ENCODE peak calls at places on chromosomes 6 and 20, in ten cellular contexts. One of them, this sample, is unnamed. For H3K4me1, the result is how much of the 10 kb centered on the place peaks cover.

GRCh38 chr6:134035823-134036296 is 16.6 kb downstream of the SLC2A12 start:
- DNase-seq in CD8-positive, alpha-beta memory T cell: no peak
- DNase-seq in OCI-LY7: peak
- DNase-seq in tibial artery: no peak
- DNase-seq in SJSA1: peak
- DNase-seq in GM23338: no peak
- DNase-seq in hepatocyte: peak
- DNase-seq in naive thymus-derived CD4-positive, alpha-beta T cell: no peak
- DNase-seq in heart left ventricle: no peak
- DNase-seq in CD4-positive, CD25-positive, alpha-beta regulatory T cell: no peak
- DNase-seq in this sample: no peak

GRCh38 chr6:35016417-35017221 is 124.5 kb downstream of the TCP11 start:
- DNase-seq in OCI-LY7: no peak
- DNase-seq in SJSA1: no peak
- DNase-seq in GM23338: no peak
- DNase-seq in heart left ventricle: peak
- DNase-seq in naive thymus-derived CD4-positive, alpha-beta T cell: no peak
- DNase-seq in hepatocyte: peak
- DNase-seq in tibial artery: peak
- DNase-seq in CD8-positive, alpha-beta memory T cell: no peak
- DNase-seq in CD4-positive, CD25-positive, alpha-beta regulatory T cell: no peak
- DNase-seq in this sample: peak

GRCh38 chr20:61738601-61739069 is 327.0 kb downstream of the TAF4 start:
- DNase-seq in hepatocyte: no peak
- DNase-seq in SJSA1: no peak
- DNase-seq in CD8-positive, alpha-beta memory T cell: no peak
- DNase-seq in CD4-positive, CD25-positive, alpha-beta regulatory T cell: no peak
- DNase-seq in GM23338: no peak
- DNase-seq in tibial artery: no peak
- DNase-seq in OCI-LY7: no peak
- DNase-seq in heart left ventricle: no peak
- DNase-seq in naive thymus-derived CD4-positive, alpha-beta T cell: no peak
- DNase-seq in this sample: peak

GRCh38 chr6:125338381-125338780 is 36.6 kb upstream of the HDDC2 start:
- DNase-seq in OCI-LY7: no peak
- DNase-seq in SJSA1: no peak
- DNase-seq in CD8-positive, alpha-beta memory T cell: no peak
- DNase-seq in tibial artery: no peak
- DNase-seq in naive thymus-derived CD4-positive, alpha-beta T cell: no peak
- DNase-seq in CD4-positive, CD25-positive, alpha-beta regulatory T cell: no peak
- DNase-seq in heart left ventricle: no peak
- DNase-seq in GM23338: no peak
- DNase-seq in hepatocyte: no peak
- DNase-seq in this sample: no peak

GRCh38 chr6:110682460-110682853 is 132.8 kb downstream of the CDK19 start:
- DNase-seq in SJSA1: peak
- DNase-seq in hepatocyte: peak
- DNase-seq in tibial artery: peak
- DNase-seq in CD4-positive, CD25-positive, alpha-beta regulatory T cell: peak
- DNase-seq in GM23338: peak
- DNase-seq in CD8-positive, alpha-beta memory T cell: peak
- DNase-seq in OCI-LY7: peak
- DNase-seq in heart left ventricle: no peak
- DNase-seq in naive thymus-derived CD4-positive, alpha-beta T cell: no peak
- DNase-seq in this sample: no peak

GRCh38 chr20:47438464-47439381 is 63.0 kb upstream of the NCOA3 start:
- DNase-seq in heart left ventricle: no peak
- DNase-seq in CD4-positive, CD25-positive, alpha-beta regulatory T cell: peak
- DNase-seq in GM23338: peak
- DNase-seq in naive thymus-derived CD4-positive, alpha-beta T cell: no peak
- DNase-seq in OCI-LY7: peak
- DNase-seq in SJSA1: no peak
- DNase-seq in tibial artery: no peak
- DNase-seq in hepatocyte: peak
- DNase-seq in CD8-positive, alpha-beta memory T cell: no peak
- DNase-seq in this sample: no peak

GRCh38 chr6:106114492-106114891 is 28.4 kb downstream of the PRDM1 start:
- DNase-seq in GM23338: no peak
- DNase-seq in naive thymus-derived CD4-positive, alpha-beta T cell: no peak
- DNase-seq in OCI-LY7: no peak
- DNase-seq in SJSA1: peak
- DNase-seq in hepatocyte: no peak
- DNase-seq in heart left ventricle: no peak
- DNase-seq in CD8-positive, alpha-beta memory T cell: no peak
- DNase-seq in tibial artery: no peak
- DNase-seq in CD4-positive, CD25-positive, alpha-beta regulatory T cell: peak
- DNase-seq in this sample: no peak

GRCh38 chr6:35370124-35370741 is 27.9 kb downstream of the PPARD start:
- DNase-seq in SJSA1: peak
- DNase-seq in hepatocyte: peak
- DNase-seq in tibial artery: peak
- DNase-seq in OCI-LY7: peak
- DNase-seq in CD8-positive, alpha-beta memory T cell: no peak
- DNase-seq in GM23338: no peak
- DNase-seq in naive thymus-derived CD4-positive, alpha-beta T cell: no peak
- DNase-seq in CD4-positive, CD25-positive, alpha-beta regulatory T cell: peak
- DNase-seq in heart left ventricle: peak
- DNase-seq in this sample: peak

GRCh38 chr6:44216677-44217331 is at the start of gene MYMX:
- DNase-seq in hepatocyte: no peak
- DNase-seq in CD8-positive, alpha-beta memory T cell: no peak
- DNase-seq in naive thymus-derived CD4-positive, alpha-beta T cell: no peak
- DNase-seq in CD4-positive, CD25-positive, alpha-beta regulatory T cell: no peak
- DNase-seq in OCI-LY7: no peak
- DNase-seq in SJSA1: no peak
- DNase-seq in heart left ventricle: no peak
- DNase-seq in tibial artery: peak
- DNase-seq in GM23338: peak
- DNase-seq in this sample: no peak

GRCh38 chr6:90080876-90081464 is 186.7 kb downstream of the GJA10 start:
- DNase-seq in SJSA1: no peak
- DNase-seq in tibial artery: no peak
- DNase-seq in GM23338: no peak
- DNase-seq in heart left ventricle: no peak
- DNase-seq in CD8-positive, alpha-beta memory T cell: peak
- DNase-seq in CD4-positive, CD25-positive, alpha-beta regulatory T cell: peak
- DNase-seq in OCI-LY7: no peak
- DNase-seq in naive thymus-derived CD4-positive, alpha-beta T cell: peak
- DNase-seq in hepatocyte: no peak
- DNase-seq in this sample: no peak

GRCh38 chr6:35078896-35079295 is 62.2 kb downstream of the TCP11 start:
- DNase-seq in SJSA1: no peak
- DNase-seq in naive thymus-derived CD4-positive, alpha-beta T cell: no peak
- DNase-seq in GM23338: no peak
- DNase-seq in hepatocyte: no peak
- DNase-seq in OCI-LY7: no peak
- DNase-seq in heart left ventricle: peak
- DNase-seq in CD8-positive, alpha-beta memory T cell: no peak
- DNase-seq in CD4-positive, CD25-positive, alpha-beta regulatory T cell: no peak
- DNase-seq in tibial artery: peak
- DNase-seq in this sample: no peak

GRCh38 chr20:44861547-44862006 is 23.9 kb upstream of the YWHAB start:
- DNase-seq in heart left ventricle: peak
- DNase-seq in naive thymus-derived CD4-positive, alpha-beta T cell: no peak
- DNase-seq in OCI-LY7: no peak
- DNase-seq in SJSA1: peak
- DNase-seq in CD4-positive, CD25-positive, alpha-beta regulatory T cell: no peak
- DNase-seq in tibial artery: peak
- DNase-seq in GM23338: no peak
- DNase-seq in hepatocyte: no peak
- DNase-seq in CD8-positive, alpha-beta memory T cell: no peak
- DNase-seq in this sample: peak

GRCh38 chr6:47057830-47058540 is 15.9 kb upstream of the ADGRF1 start:
- DNase-seq in GM23338: no peak
- DNase-seq in OCI-LY7: no peak
- DNase-seq in CD8-positive, alpha-beta memory T cell: no peak
- DNase-seq in SJSA1: no peak
- DNase-seq in hepatocyte: no peak
- DNase-seq in naive thymus-derived CD4-positive, alpha-beta T cell: no peak
- DNase-seq in CD4-positive, CD25-positive, alpha-beta regulatory T cell: no peak
- DNase-seq in tibial artery: no peak
- DNase-seq in heart left ventricle: no peak
- DNase-seq in this sample: no peak

GRCh38 chr20:53903652-53903987 is 166.8 kb downstream of the BCAS1 start:
- DNase-seq in heart left ventricle: no peak
- DNase-seq in CD8-positive, alpha-beta memory T cell: no peak
- DNase-seq in OCI-LY7: no peak
- DNase-seq in tibial artery: no peak
- DNase-seq in naive thymus-derived CD4-positive, alpha-beta T cell: no peak
- DNase-seq in GM23338: no peak
- DNase-seq in hepatocyte: no peak
- DNase-seq in CD4-positive, CD25-positive, alpha-beta regulatory T cell: peak
- DNase-seq in SJSA1: no peak
- DNase-seq in this sample: no peak
- H3K4me1 ChIP-seq in heart left ventricle: half or more
- H3K4me1 ChIP-seq in CD8-positive, alpha-beta memory T cell: under half
- H3K4me1 ChIP-seq in OCI-LY7: half or more
- H3K4me1 ChIP-seq in tibial artery: under half
- H3K4me1 ChIP-seq in naive thymus-derived CD4-positive, alpha-beta T cell: under half
- H3K4me1 ChIP-seq in GM23338: under half
- H3K4me1 ChIP-seq in hepatocyte: under half
- H3K4me1 ChIP-seq in CD4-positive, CD25-positive, alpha-beta regulatory T cell: under half
- H3K4me1 ChIP-seq in SJSA1: half or more
- H3K4me1 ChIP-seq in this sample: under half

DNA sequence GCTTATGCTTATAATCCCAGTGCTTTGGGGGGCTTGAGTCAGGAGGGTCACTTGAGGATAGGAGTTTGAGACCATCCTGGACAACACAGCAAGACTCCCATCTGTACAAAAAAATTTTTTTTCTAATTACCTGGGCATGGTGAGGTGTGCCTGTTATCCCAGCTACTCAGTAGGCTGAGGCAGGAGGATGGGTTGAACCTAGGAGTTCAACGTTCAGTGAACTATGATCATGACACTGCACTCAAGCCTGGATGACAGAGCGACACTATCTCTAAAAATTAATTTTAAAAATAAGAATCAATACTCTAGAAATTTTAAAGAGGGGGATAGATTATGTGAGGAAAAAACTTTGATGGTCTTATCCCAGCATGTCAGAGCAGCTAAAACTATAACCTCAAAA is 44.1 kb downstream of the SLC23A2 start:
- DNase-seq in tibial artery: no peak
- DNase-seq in naive thymus-derived CD4-positive, alpha-beta T cell: no peak
- DNase-seq in heart left ventricle: no peak
- DNase-seq in CD4-positive, CD25-positive, alpha-beta regulatory T cell: no peak
- DNase-seq in SJSA1: no peak
- DNase-seq in GM23338: no peak
- DNase-seq in OCI-LY7: no peak
- DNase-seq in hepatocyte: no peak
- DNase-seq in CD8-positive, alpha-beta memory T cell: no peak
- DNase-seq in this sample: no peak
- H3K27ac ChIP-seq in tibial artery: no peak
- H3K27ac ChIP-seq in naive thymus-derived CD4-positive, alpha-beta T cell: no peak
- H3K27ac ChIP-seq in heart left ventricle: no peak
- H3K27ac ChIP-seq in CD4-positive, CD25-positive, alpha-beta regulatory T cell: no peak
- H3K27ac ChIP-seq in SJSA1: no peak
- H3K27ac ChIP-seq in GM23338: no peak
- H3K27ac ChIP-seq in OCI-LY7: no peak
- H3K27ac ChIP-seq in hepatocyte: no peak
- H3K27ac ChIP-seq in CD8-positive, alpha-beta memory T cell: no peak
- H3K27ac ChIP-seq in this sample: no peak

GRCh38 chr20:25310921-25311728 is 63.2 kb downstream of the PYGB start:
- DNase-seq in OCI-LY7: no peak
- DNase-seq in heart left ventricle: no peak
- DNase-seq in naive thymus-derived CD4-positive, alpha-beta T cell: no peak
- DNase-seq in CD4-positive, CD25-positive, alpha-beta regulatory T cell: no peak
- DNase-seq in CD8-positive, alpha-beta memory T cell: no peak
- DNase-seq in GM23338: no peak
- DNase-seq in SJSA1: peak
- DNase-seq in hepatocyte: no peak
- DNase-seq in tibial artery: peak
- DNase-seq in this sample: peak
- H3K4me3 ChIP-seq in OCI-LY7: no peak
- H3K4me3 ChIP-seq in heart left ventricle: no peak
- H3K4me3 ChIP-seq in naive thymus-derived CD4-positive, alpha-beta T cell: peak
- H3K4me3 ChIP-seq in CD4-positive, CD25-positive, alpha-beta regulatory T cell: peak
- H3K4me3 ChIP-seq in CD8-positive, alpha-beta memory T cell: peak
- H3K4me3 ChIP-seq in GM23338: no peak
- H3K4me3 ChIP-seq in SJSA1: peak
- H3K4me3 ChIP-seq in hepatocyte: no peak
- H3K4me3 ChIP-seq in tibial artery: no peak
- H3K4me3 ChIP-seq in this sample: no peak

GRCh38 chr6:165668951-165669350 is 5.9 kb upstream of the PDE10A start:
- DNase-seq in OCI-LY7: no peak
- DNase-seq in CD4-positive, CD25-positive, alpha-beta regulatory T cell: no peak
- DNase-seq in naive thymus-derived CD4-positive, alpha-beta T cell: no peak
- DNase-seq in CD8-positive, alpha-beta memory T cell: no peak
- DNase-seq in SJSA1: no peak
- DNase-seq in GM23338: no peak
- DNase-seq in heart left ventricle: no peak
- DNase-seq in hepatocyte: no peak
- DNase-seq in tibial artery: no peak
- DNase-seq in this sample: no peak

GRCh38 chr6:165674155-165675029 is 11.4 kb upstream of the PDE10A start:
- DNase-seq in naive thymus-derived CD4-positive, alpha-beta T cell: no peak
- DNase-seq in CD4-positive, CD25-positive, alpha-beta regulatory T cell: no peak
- DNase-seq in tibial artery: no peak
- DNase-seq in SJSA1: no peak
- DNase-seq in CD8-positive, alpha-beta memory T cell: no peak
- DNase-seq in OCI-LY7: no peak
- DNase-seq in heart left ventricle: no peak
- DNase-seq in hepatocyte: no peak
- DNase-seq in GM23338: no peak
- DNase-seq in this sample: no peak

GRCh38 chr6:165675120-165675519 is 12.1 kb upstream of the PDE10A start:
- DNase-seq in naive thymus-derived CD4-positive, alpha-beta T cell: no peak
- DNase-seq in GM23338: no peak
- DNase-seq in SJSA1: no peak
- DNase-seq in tibial artery: no peak
- DNase-seq in CD4-positive, CD25-positive, alpha-beta regulatory T cell: no peak
- DNase-seq in hepatocyte: no peak
- DNase-seq in OCI-LY7: no peak
- DNase-seq in CD8-positive, alpha-beta memory T cell: no peak
- DNase-seq in heart left ventricle: no peak
- DNase-seq in this sample: no peak

GRCh38 chr6:165676435-165677068 is 13.5 kb upstream of the PDE10A start:
- DNase-seq in OCI-LY7: no peak
- DNase-seq in heart left ventricle: peak
- DNase-seq in SJSA1: peak
- DNase-seq in GM23338: no peak
- DNase-seq in CD4-positive, CD25-positive, alpha-beta regulatory T cell: no peak
- DNase-seq in CD8-positive, alpha-beta memory T cell: no peak
- DNase-seq in tibial artery: no peak
- DNase-seq in hepatocyte: no peak
- DNase-seq in naive thymus-derived CD4-positive, alpha-beta T cell: no peak
- DNase-seq in this sample: peak

DNA sequence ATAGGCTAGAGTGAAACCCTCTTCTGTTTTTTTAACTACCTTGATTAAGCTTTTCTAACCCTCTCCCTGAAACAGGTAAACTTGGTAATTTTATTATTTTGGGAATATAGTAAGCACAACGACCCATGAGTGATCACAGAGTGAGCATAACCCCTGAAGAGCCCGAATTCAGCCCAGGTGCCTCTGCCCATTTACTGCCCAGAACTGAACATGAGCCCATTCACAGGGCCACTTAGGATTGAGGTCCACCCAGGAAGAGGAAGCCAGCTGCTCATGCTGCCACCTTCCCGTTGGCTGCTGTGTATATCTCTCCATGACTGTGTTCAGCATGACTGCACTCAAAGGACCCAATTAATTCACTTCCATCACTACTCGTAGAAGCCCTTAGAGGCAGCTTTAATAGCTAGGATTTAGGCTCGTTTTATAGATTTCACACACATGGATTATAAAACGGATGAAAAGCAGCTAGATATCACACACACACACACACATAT is 8.2 kb upstream of the PDE10A start:
- DNase-seq in OCI-LY7: no peak
- DNase-seq in hepatocyte: no peak
- DNase-seq in tibial artery: no peak
- DNase-seq in SJSA1: no peak
- DNase-seq in CD4-positive, CD25-positive, alpha-beta regulatory T cell: no peak
- DNase-seq in heart left ventricle: no peak
- DNase-seq in naive thymus-derived CD4-positive, alpha-beta T cell: no peak
- DNase-seq in CD8-positive, alpha-beta memory T cell: no peak
- DNase-seq in GM23338: no peak
- DNase-seq in this sample: no peak
- H3K4me1 ChIP-seq in OCI-LY7: under half
- H3K4me1 ChIP-seq in hepatocyte: under half
- H3K4me1 ChIP-seq in tibial artery: under half
- H3K4me1 ChIP-seq in SJSA1: under half
- H3K4me1 ChIP-seq in CD4-positive, CD25-positive, alpha-beta regulatory T cell: under half
- H3K4me1 ChIP-seq in heart left ventricle: under half
- H3K4me1 ChIP-seq in naive thymus-derived CD4-positive, alpha-beta T cell: under half
- H3K4me1 ChIP-seq in CD8-positive, alpha-beta memory T cell: under half
- H3K4me1 ChIP-seq in GM23338: half or more
- H3K4me1 ChIP-seq in this sample: under half

This sample was measured in aorta.